ENCODE peak calls at places on chromosome 5, in eight cellular contexts. One of them, this sample, is unnamed.

GRCh38 chr5:72065751-72066255 is 41.5 kb upstream of the MAP1B start:
- DNase-seq in mammary epithelial cell: no peak
- DNase-seq in WTC11: peak; percentile 82
- DNase-seq in progenitor cell of endocrine pancreas: peak; percentile 17
- DNase-seq in GM12865: no peak
- DNase-seq in PC-9: no peak
- DNase-seq in stomach: no peak
- DNase-seq in vagina: no peak
- DNase-seq in this sample: no peak

GRCh38 chr5:146516151-146516475 is at the start of gene GPR151:
- DNase-seq in mammary epithelial cell: no peak
- DNase-seq in WTC11: no peak
- DNase-seq in progenitor cell of endocrine pancreas: no peak
- DNase-seq in GM12865: no peak
- DNase-seq in PC-9: no peak
- DNase-seq in stomach: no peak
- DNase-seq in vagina: no peak
- DNase-seq in this sample: no peak

GRCh38 chr5:98111686-98112085 is 661.8 kb upstream of the RGMB start:
- DNase-seq in mammary epithelial cell: no peak
- DNase-seq in WTC11: no peak
- DNase-seq in progenitor cell of endocrine pancreas: no peak
- DNase-seq in GM12865: no peak
- DNase-seq in PC-9: no peak
- DNase-seq in stomach: no peak
- DNase-seq in vagina: no peak
- DNase-seq in this sample: no peak

GRCh38 chr5:53019320-53019719 is 30.2 kb downstream of the ITGA2 start:
- DNase-seq in mammary epithelial cell: peak; percentile 92
- DNase-seq in WTC11: no peak
- DNase-seq in progenitor cell of endocrine pancreas: no peak
- DNase-seq in GM12865: no peak
- DNase-seq in PC-9: peak; percentile 51
- DNase-seq in stomach: no peak
- DNase-seq in vagina: no peak
- DNase-seq in this sample: peak; percentile 48

GRCh38 chr5:65801332-65801731 is 79.3 kb downstream of the NLN start:
- DNase-seq in mammary epithelial cell: peak; percentile 42
- DNase-seq in WTC11: no peak
- DNase-seq in progenitor cell of endocrine pancreas: no peak
- DNase-seq in GM12865: no peak
- DNase-seq in PC-9: no peak
- DNase-seq in stomach: no peak
- DNase-seq in vagina: no peak
- DNase-seq in this sample: no peak

GRCh38 chr5:140855772-140856674 is at the start of gene PCDHA10:
- DNase-seq in mammary epithelial cell: no peak
- DNase-seq in WTC11: peak; percentile 48
- DNase-seq in progenitor cell of endocrine pancreas: no peak
- DNase-seq in GM12865: no peak
- DNase-seq in PC-9: no peak
- DNase-seq in stomach: no peak
- DNase-seq in vagina: no peak
- DNase-seq in this sample: no peak

GRCh38 chr5:90709323-90710148 is 150.9 kb downstream of the ADGRV1 start:
- DNase-seq in mammary epithelial cell: peak; percentile 27
- DNase-seq in WTC11: peak; percentile 54
- DNase-seq in progenitor cell of endocrine pancreas: peak; percentile 10
- DNase-seq in GM12865: peak; percentile 53
- DNase-seq in PC-9: peak; percentile 25
- DNase-seq in stomach: peak; percentile 30
- DNase-seq in vagina: no peak
- DNase-seq in this sample: no peak

GRCh38 chr5:99019812-99020697 is 91.2 kb upstream of the CHD1 start:
- DNase-seq in mammary epithelial cell: peak; percentile 75
- DNase-seq in WTC11: no peak
- DNase-seq in progenitor cell of endocrine pancreas: no peak
- DNase-seq in GM12865: no peak
- DNase-seq in PC-9: no peak
- DNase-seq in stomach: no peak
- DNase-seq in vagina: no peak
- DNase-seq in this sample: no peak

DNA sequence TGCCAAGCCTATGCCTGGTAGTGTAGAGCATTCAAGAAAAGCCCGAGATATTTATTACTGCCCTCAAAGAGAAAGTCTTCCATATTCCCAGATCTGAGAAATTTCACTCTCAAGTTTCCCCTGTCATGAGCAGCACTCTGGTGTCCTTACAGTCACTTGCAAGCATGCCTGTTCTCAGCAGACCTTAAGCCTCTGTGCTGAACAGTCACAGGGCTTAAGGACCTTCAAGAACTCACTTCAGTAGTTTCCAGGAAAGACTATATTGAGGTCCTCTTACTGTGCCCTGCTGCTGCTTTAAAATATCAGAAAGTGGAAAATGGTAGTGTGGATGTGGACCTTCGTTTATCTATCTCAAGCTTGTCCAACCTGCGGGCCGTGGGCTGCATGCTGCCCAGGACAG is 53.5 kb downstream of the DNAJC21 start:
- DNase-seq in mammary epithelial cell: no peak
- DNase-seq in WTC11: no peak
- DNase-seq in progenitor cell of endocrine pancreas: no peak
- DNase-seq in GM12865: no peak
- DNase-seq in PC-9: no peak
- DNase-seq in stomach: no peak
- DNase-seq in vagina: no peak
- DNase-seq in this sample: no peak
- TF ChIP-seq CTCF in mammary epithelial cell: no peak
- TF ChIP-seq CTCF in WTC11: no peak
- TF ChIP-seq CTCF in progenitor cell of endocrine pancreas: no peak
- TF ChIP-seq CTCF in GM12865: no peak
- TF ChIP-seq CTCF in PC-9: no peak
- TF ChIP-seq CTCF in stomach: no peak
- TF ChIP-seq CTCF in vagina: no peak
- TF ChIP-seq CTCF in this sample: no peak

DNA sequence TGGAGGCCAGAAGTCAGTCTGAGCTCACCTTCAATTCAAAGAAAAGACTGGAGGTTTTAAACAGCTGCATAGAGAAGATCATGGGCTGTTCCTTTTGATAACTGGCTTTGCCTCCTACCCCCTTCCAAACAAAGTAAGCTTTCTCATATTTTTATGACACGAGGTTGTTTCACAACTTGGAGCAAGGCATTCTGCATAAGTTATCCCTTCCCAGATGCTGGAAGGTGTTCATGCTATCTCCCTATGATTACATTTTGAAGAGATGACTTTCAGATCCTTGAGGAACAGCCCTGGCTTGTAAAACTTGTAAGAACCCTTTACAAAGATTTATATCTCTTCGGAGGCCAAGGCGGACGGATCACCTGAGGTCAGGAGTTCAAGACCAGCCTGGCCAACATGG is 571.9 kb upstream of the FTMT start:
- DNase-seq in mammary epithelial cell: no peak
- DNase-seq in WTC11: no peak
- DNase-seq in progenitor cell of endocrine pancreas: no peak
- DNase-seq in GM12865: no peak
- DNase-seq in PC-9: no peak
- DNase-seq in stomach: no peak
- DNase-seq in vagina: no peak
- DNase-seq in this sample: no peak
- TF ChIP-seq CTCF in mammary epithelial cell: no peak
- TF ChIP-seq CTCF in WTC11: no peak
- TF ChIP-seq CTCF in progenitor cell of endocrine pancreas: no peak
- TF ChIP-seq CTCF in GM12865: no peak
- TF ChIP-seq CTCF in PC-9: no peak
- TF ChIP-seq CTCF in stomach: no peak
- TF ChIP-seq CTCF in vagina: no peak
- TF ChIP-seq CTCF in this sample: no peak

GRCh38 chr5:133531634-133532033 is 80.7 kb downstream of the FSTL4 start:
- DNase-seq in mammary epithelial cell: no peak
- DNase-seq in WTC11: no peak
- DNase-seq in progenitor cell of endocrine pancreas: no peak
- DNase-seq in GM12865: no peak
- DNase-seq in PC-9: no peak
- DNase-seq in stomach: no peak
- DNase-seq in vagina: no peak
- DNase-seq in this sample: no peak

GRCh38 chr5:133528841-133529240 is 83.5 kb downstream of the FSTL4 start:
- DNase-seq in mammary epithelial cell: no peak
- DNase-seq in WTC11: no peak
- DNase-seq in progenitor cell of endocrine pancreas: no peak
- DNase-seq in GM12865: no peak
- DNase-seq in PC-9: no peak
- DNase-seq in stomach: no peak
- DNase-seq in vagina: no peak
- DNase-seq in this sample: no peak

GRCh38 chr5:133527311-133527710 is 85.0 kb downstream of the FSTL4 start:
- DNase-seq in mammary epithelial cell: peak; percentile 9
- DNase-seq in WTC11: no peak
- DNase-seq in progenitor cell of endocrine pancreas: no peak
- DNase-seq in GM12865: no peak
- DNase-seq in PC-9: no peak
- DNase-seq in stomach: no peak
- DNase-seq in vagina: no peak
- DNase-seq in this sample: no peak

GRCh38 chr5:133531178-133531577 is 81.2 kb downstream of the FSTL4 start:
- DNase-seq in mammary epithelial cell: no peak
- DNase-seq in WTC11: no peak
- DNase-seq in progenitor cell of endocrine pancreas: no peak
- DNase-seq in GM12865: peak; percentile 66
- DNase-seq in PC-9: no peak
- DNase-seq in stomach: no peak
- DNase-seq in vagina: no peak
- DNase-seq in this sample: no peak

GRCh38 chr5:133530270-133530669 is 82.1 kb downstream of the FSTL4 start:
- DNase-seq in mammary epithelial cell: no peak
- DNase-seq in WTC11: no peak
- DNase-seq in progenitor cell of endocrine pancreas: no peak
- DNase-seq in GM12865: no peak
- DNase-seq in PC-9: no peak
- DNase-seq in stomach: no peak
- DNase-seq in vagina: no peak
- DNase-seq in this sample: no peak
- TF ChIP-seq CTCF in mammary epithelial cell: no peak
- TF ChIP-seq CTCF in WTC11: no peak
- TF ChIP-seq CTCF in progenitor cell of endocrine pancreas: no peak
- TF ChIP-seq CTCF in GM12865: no peak
- TF ChIP-seq CTCF in PC-9: no peak
- TF ChIP-seq CTCF in stomach: no peak
- TF ChIP-seq CTCF in vagina: no peak
- TF ChIP-seq CTCF in this sample: no peak

GRCh38 chr5:16427572-16427971 is 38.0 kb downstream of the ZNF622 start:
- DNase-seq in mammary epithelial cell: no peak
- DNase-seq in WTC11: no peak
- DNase-seq in progenitor cell of endocrine pancreas: no peak
- DNase-seq in GM12865: no peak
- DNase-seq in PC-9: no peak
- DNase-seq in stomach: no peak
- DNase-seq in vagina: no peak
- DNase-seq in this sample: no peak

GRCh38 chr5:16431482-16431881 is 34.1 kb downstream of the ZNF622 start:
- DNase-seq in mammary epithelial cell: no peak
- DNase-seq in WTC11: no peak
- DNase-seq in progenitor cell of endocrine pancreas: no peak
- DNase-seq in GM12865: no peak
- DNase-seq in PC-9: no peak
- DNase-seq in stomach: no peak
- DNase-seq in vagina: no peak
- DNase-seq in this sample: no peak

GRCh38 chr5:16430349-16431089 is 35.1 kb downstream of the ZNF622 start:
- DNase-seq in mammary epithelial cell: no peak
- DNase-seq in WTC11: no peak
- DNase-seq in progenitor cell of endocrine pancreas: no peak
- DNase-seq in GM12865: no peak
- DNase-seq in PC-9: no peak
- DNase-seq in stomach: no peak
- DNase-seq in vagina: no peak
- DNase-seq in this sample: no peak

GRCh38 chr5:16428359-16428758 is 37.2 kb downstream of the ZNF622 start:
- DNase-seq in mammary epithelial cell: no peak
- DNase-seq in WTC11: no peak
- DNase-seq in progenitor cell of endocrine pancreas: no peak
- DNase-seq in GM12865: no peak
- DNase-seq in PC-9: no peak
- DNase-seq in stomach: no peak
- DNase-seq in vagina: no peak
- DNase-seq in this sample: no peak
- TF ChIP-seq CTCF in mammary epithelial cell: no peak
- TF ChIP-seq CTCF in WTC11: no peak
- TF ChIP-seq CTCF in progenitor cell of endocrine pancreas: peak; percentile 17
- TF ChIP-seq CTCF in GM12865: no peak
- TF ChIP-seq CTCF in PC-9: no peak
- TF ChIP-seq CTCF in stomach: no peak
- TF ChIP-seq CTCF in vagina: no peak
- TF ChIP-seq CTCF in this sample: no peak

GRCh38 chr5:142143878-142144277 is 35.3 kb downstream of the NDFIP1 start:
- DNase-seq in mammary epithelial cell: peak; percentile 13
- DNase-seq in WTC11: no peak
- DNase-seq in progenitor cell of endocrine pancreas: no peak
- DNase-seq in GM12865: peak; percentile 40
- DNase-seq in PC-9: no peak
- DNase-seq in stomach: no peak
- DNase-seq in vagina: no peak
- DNase-seq in this sample: no peak

GRCh38 chr5:142145106-142145900 is 36.7 kb downstream of the NDFIP1 start:
- DNase-seq in mammary epithelial cell: peak; percentile 47
- DNase-seq in WTC11: peak; percentile 70
- DNase-seq in progenitor cell of endocrine pancreas: peak; percentile 24
- DNase-seq in GM12865: peak; percentile 65
- DNase-seq in PC-9: peak; percentile 37
- DNase-seq in stomach: peak; percentile 66
- DNase-seq in vagina: no peak
- DNase-seq in this sample: no peak

GRCh38 chr5:142141463-142141862 is 32.9 kb downstream of the NDFIP1 start:
- DNase-seq in mammary epithelial cell: no peak
- DNase-seq in WTC11: no peak
- DNase-seq in progenitor cell of endocrine pancreas: no peak
- DNase-seq in GM12865: no peak
- DNase-seq in PC-9: no peak
- DNase-seq in stomach: no peak
- DNase-seq in vagina: no peak
- DNase-seq in this sample: no peak
- TF ChIP-seq CTCF in mammary epithelial cell: no peak
- TF ChIP-seq CTCF in WTC11: no peak
- TF ChIP-seq CTCF in progenitor cell of endocrine pancreas: no peak
- TF ChIP-seq CTCF in GM12865: no peak
- TF ChIP-seq CTCF in PC-9: peak; percentile 46
- TF ChIP-seq CTCF in stomach: no peak
- TF ChIP-seq CTCF in vagina: no peak
- TF ChIP-seq CTCF in this sample: no peak

GRCh38 chr5:23717486-23717885 is 210.1 kb downstream of the PRDM9 start:
- DNase-seq in mammary epithelial cell: no peak
- DNase-seq in WTC11: no peak
- DNase-seq in progenitor cell of endocrine pancreas: no peak
- DNase-seq in GM12865: no peak
- DNase-seq in PC-9: no peak
- DNase-seq in stomach: no peak
- DNase-seq in vagina: no peak
- DNase-seq in this sample: no peak
- TF ChIP-seq CTCF in mammary epithelial cell: no peak
- TF ChIP-seq CTCF in WTC11: no peak
- TF ChIP-seq CTCF in progenitor cell of endocrine pancreas: no peak
- TF ChIP-seq CTCF in GM12865: no peak
- TF ChIP-seq CTCF in PC-9: no peak
- TF ChIP-seq CTCF in stomach: no peak
- TF ChIP-seq CTCF in vagina: no peak
- TF ChIP-seq CTCF in this sample: no peak